ENCODE peak calls at places on chromosomes 12 and 14, in five cellular contexts. M is HCT116, Q is OCI-LY7, E is adrenal gland, L is cardiac muscle cell. B is an unnamed sample. For H3K4me1, the result is how much of the 10 kb centered on the place peaks cover.

GRCh38 chr14:40887912-40888311 is 718.8 kb upstream of the LRFN5 start:
- DNase-seq in Q (no peak), E (no peak), M (no peak), L (no peak), B (no peak)

GRCh38 chr12:116861331-116861730 is 19.9 kb downstream of the HRK start:
- DNase-seq in M (no peak), E (peak), Q (peak), L (no peak), B (peak)

GRCh38 chr12:131618303-131618658 is 92.6 kb upstream of the SFSWAP start:
- DNase-seq in Q (no peak), L (peak), E (no peak), M (no peak), B (no peak)

GRCh38 chr12:66695130-66695529 is 16.3 kb upstream of the GRIP1 start:
- DNase-seq in E (no peak), L (no peak), M (no peak), Q (no peak), B (no peak)

GRCh38 chr14:97977711-97978261 is 1180.6 kb downstream of the VRK1 start:
- DNase-seq in M (no peak), L (no peak), Q (no peak), E (peak), B (peak)

GRCh38 chr14:45094275-45094674 is 10.4 kb downstream of the PRPF39 start:
- DNase-seq in Q (no peak), L (no peak), M (no peak), E (no peak), B (no peak)

GRCh38 chr12:41011939-41012338 is 176.2 kb upstream of the PDZRN4 start:
- DNase-seq in Q (no peak), L (no peak), M (no peak), E (no peak), B (no peak)

GRCh38 chr14:93619176-93619793 is 169.0 kb downstream of the PRIMA1 start:
- DNase-seq in M (peak), E (peak), L (peak), Q (peak), B (peak)

GRCh38 chr14:34078117-34078743 is 127.4 kb upstream of the EGLN3 start:
- DNase-seq in M (no peak), L (no peak), E (no peak), Q (no peak), B (no peak)

GRCh38 chr12:95653761-95654546 is 102.7 kb upstream of the USP44 start:
- DNase-seq in Q (peak), L (peak), E (no peak), M (peak), B (no peak)

GRCh38 chr12:65266408-65266807 is 12.1 kb upstream of the MSRB3 start:
- DNase-seq in M (no peak), Q (no peak), L (no peak), E (no peak), B (no peak)

GRCh38 chr14:22487401-22487800 is 101.6 kb downstream of the DAD1 start:
- DNase-seq in Q (no peak), M (no peak), E (no peak), L (no peak), B (no peak)

GRCh38 chr14:26596722-26597030 is 1.2 kb downstream of the NOVA1 start:
- DNase-seq in E (no peak), L (peak), Q (no peak), M (no peak), B (peak)

GRCh38 chr12:19186722-19187661 is 57.5 kb downstream of the PLEKHA5 start:
- DNase-seq in L (peak), Q (peak), E (no peak), M (peak), B (no peak)

GRCh38 chr12:62933220-62933870 is 1.6 kb downstream of the PPM1H start:
- DNase-seq in Q (no peak), E (peak), L (peak), M (no peak), B (no peak)

GRCh38 chr12:27511723-27512045 is 12.3 kb upstream of the PPFIBP1 start:
- DNase-seq in M (no peak), Q (no peak), E (no peak), L (peak), B (no peak)

GRCh38 chr12:19105468-19105867 is 24.1 kb upstream of the PLEKHA5 start:
- DNase-seq in E (no peak), L (no peak), Q (no peak), M (no peak), B (no peak)

GRCh38 chr12:113793250-113793649 is 172.9 kb downstream of the RBM19 start:
- DNase-seq in E (no peak), M (no peak), L (peak), Q (no peak), B (no peak)

GRCh38 chr12:90026516-90026915 is 317.9 kb upstream of the ATP2B1 start:
- DNase-seq in Q (no peak), M (no peak), E (no peak), L (no peak), B (no peak)

GRCh38 chr14:100532916-100533630 is 54.1 kb downstream of the BEGAIN start:
- DNase-seq in E (peak), M (no peak), L (no peak), Q (peak), B (no peak)

GRCh38 chr14:23186913-23187654 is 3.6 kb upstream of the SLC7A8 start:
- DNase-seq in M (peak), Q (peak), E (peak), L (peak), B (peak)

GRCh38 chr12:52324068-52324444 is 2.9 kb upstream of the KRT83 start:
- DNase-seq in M (no peak), Q (no peak), L (no peak), E (no peak), B (no peak)

GRCh38 chr12:106759526-106760183 is 14.8 kb upstream of the RIC8B start:
- DNase-seq in Q (no peak), L (no peak), M (no peak), E (no peak), B (no peak)

GRCh38 chr12:125376422-125376821 is 311.2 kb downstream of the AACS start:
- DNase-seq in M (no peak), E (no peak), Q (no peak), L (no peak), B (no peak)

GRCh38 chr14:59055439-59056045 is 132.9 kb upstream of the DAAM1 start:
- DNase-seq in L (peak), E (peak), M (peak), Q (peak), B (peak)

GRCh38 chr14:98093111-98093510 is 1178.9 kb downstream of the BCL11B start:
- DNase-seq in L (no peak), E (no peak), Q (no peak), M (no peak), B (no peak)

GRCh38 chr12:48786591-48787544 is 2.0 kb downstream of the ADCY6 start:
- DNase-seq in E (no peak), Q (no peak), L (peak), M (no peak), B (peak)

GRCh38 chr14:88563845-88564244 is 1.0 kb downstream of the ZC3H14 start:
- DNase-seq in E (no peak), L (no peak), M (no peak), Q (no peak), B (no peak)

GRCh38 chr14:51087024-51087423 is 7.9 kb downstream of the TRIM9 start:
- DNase-seq in E (no peak), M (peak), L (no peak), Q (no peak), B (no peak)

GRCh38 chr12:69404851-69405365 is 45.4 kb downstream of the YEATS4 start:
- DNase-seq in L (no peak), Q (no peak), E (no peak), M (no peak), B (no peak)

GRCh38 chr14:51738754-51739153 is 87.0 kb downstream of the FRMD6 start:
- DNase-seq in Q (no peak), M (peak), E (no peak), L (no peak), B (peak)

GRCh38 chr12:27412047-27412446 is 34.5 kb upstream of the SMCO2 start:
- DNase-seq in E (no peak), Q (no peak), L (no peak), M (no peak), B (no peak)

GRCh38 chr14:75084513-75084912 is 15.1 kb downstream of the ZC2HC1C start:
- DNase-seq in Q (no peak), E (no peak), L (no peak), M (no peak), B (no peak)

GRCh38 chr12:77433799-77434198 is 368.4 kb upstream of the E2F7 start:
- DNase-seq in M (no peak), Q (no peak), L (no peak), E (no peak), B (no peak)

GRCh38 chr12:70609203-70609602 is 28.0 kb downstream of the PTPRB start:
- DNase-seq in M (no peak), E (no peak), Q (no peak), L (peak), B (no peak)

GRCh38 chr14:51488569-51489220 is 163.0 kb upstream of the FRMD6 start:
- DNase-seq in Q (no peak), L (no peak), E (no peak), M (no peak), B (no peak)

GRCh38 chr12:104886418-104887401 is 71.4 kb downstream of the SLC41A2 start:
- DNase-seq in E (no peak), L (no peak), M (peak), Q (no peak), B (no peak)

GRCh38 chr14:52080817-52081755 is 12.2 kb upstream of the NID2 start:
- DNase-seq in E (peak), L (peak), Q (no peak), M (peak), B (peak)

GRCh38 chr12:111361717-111362576 is 6.9 kb downstream of the PHETA1 start:
- DNase-seq in Q (no peak), L (no peak), M (no peak), E (peak), B (no peak)

GRCh38 chr14:101879212-101880015 is 85.0 kb upstream of the DYNC1H1 start:
- DNase-seq in E (no peak), L (no peak), M (no peak), Q (no peak), B (no peak)
- H3K27ac ChIP-seq in E (no peak), L (no peak), M (no peak), Q (no peak), B (no peak)

GRCh38 chr14:54772451-54772881 is 130.2 kb downstream of the GCH1 start:
- DNase-seq in L (no peak), Q (no peak), E (no peak), M (no peak), B (no peak)
- H3K4me1 ChIP-seq in L (half or more), Q (under half), E (under half), M (under half), B (under half)

GRCh38 chr12:93443576-93443975 is 1.8 kb upstream of the UBE2N start:
- DNase-seq in M (no peak), E (no peak), L (no peak), Q (no peak), B (no peak)

GRCh38 chr12:93449277-93449676 is 7.5 kb upstream of the UBE2N start:
- DNase-seq in M (no peak), L (no peak), E (no peak), Q (peak), B (no peak)

GRCh38 chr12:93451423-93452158 is 9.8 kb upstream of the UBE2N start:
- DNase-seq in L (no peak), M (no peak), Q (no peak), E (no peak), B (no peak)

GRCh38 chr12:93448796-93449195 is 7.0 kb upstream of the UBE2N start:
- DNase-seq in Q (no peak), L (no peak), M (no peak), E (no peak), B (no peak)

GRCh38 chr12:93447555-93448265 is 6.0 kb upstream of the UBE2N start:
- DNase-seq in E (no peak), Q (no peak), M (no peak), L (no peak), B (no peak)
- H3K4me3 ChIP-seq in E (no peak), Q (no peak), M (no peak), L (no peak), B (no peak)

GRCh38 chr12:9066755-9067433 is 48.8 kb downstream of the A2M start:
- DNase-seq in E (no peak), Q (no peak), M (no peak), L (no peak), B (no peak)

GRCh38 chr12:9066183-9066623 is 49.5 kb downstream of the A2M start:
- DNase-seq in M (no peak), Q (no peak), L (no peak), E (no peak), B (no peak)

GRCh38 chr12:9064201-9064814 is 51.4 kb downstream of the A2M start:
- DNase-seq in M (peak), L (peak), E (peak), Q (no peak), B (no peak)

GRCh38 chr12:9064815-9065606 is 50.7 kb downstream of the A2M start:
- DNase-seq in M (peak), L (peak), E (peak), Q (no peak), B (no peak)

GRCh38 chr12:9065607-9065856 is 50.2 kb downstream of the A2M start:
- DNase-seq in E (no peak), Q (no peak), L (no peak), M (no peak), B (no peak)
- H3K27ac ChIP-seq in E (no peak), Q (no peak), L (no peak), M (peak), B (no peak)

DNA sequence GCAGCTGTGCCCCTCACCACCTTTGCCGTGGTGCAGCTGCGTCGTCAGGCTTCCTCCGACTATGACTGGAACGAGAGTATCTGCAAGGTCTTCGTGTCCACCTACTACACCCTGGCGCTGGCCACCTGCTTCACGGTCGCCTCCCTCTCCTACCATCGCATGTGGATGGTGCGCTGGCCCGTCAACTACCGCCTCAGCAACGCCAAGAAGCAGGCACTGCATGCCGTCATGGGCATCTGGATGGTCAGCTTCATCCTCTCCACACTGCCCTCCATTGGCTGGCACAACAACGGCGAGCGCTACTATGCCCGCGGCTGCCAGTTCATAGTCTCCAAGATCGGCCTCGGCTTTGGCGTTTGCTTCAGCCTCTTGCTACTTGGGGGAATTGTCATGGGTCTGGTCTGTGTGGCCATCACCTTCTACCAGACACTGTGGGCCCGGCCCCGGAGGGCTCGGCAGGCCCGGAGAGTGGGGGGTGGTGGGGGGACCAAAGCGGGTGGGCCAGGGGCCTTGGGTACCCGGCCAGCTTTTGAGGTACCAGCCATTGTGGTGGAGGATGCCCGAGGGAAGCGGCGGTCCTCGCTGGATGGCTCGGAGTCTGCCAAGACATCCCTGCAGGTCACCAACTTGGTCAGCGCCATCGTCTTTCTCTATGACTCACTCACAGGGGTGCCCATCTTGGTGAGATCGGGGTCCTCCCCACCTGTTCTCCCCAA is 2.6 kb downstream of the GPR162 start:
- DNase-seq in M (no peak), E (no peak), L (no peak), Q (no peak), B (no peak)
- H3K4me1 ChIP-seq in M (under half), E (under half), L (under half), Q (under half), B (under half)

GRCh38 chr12:92602930-92603623 is 99.7 kb upstream of the PLEKHG7 start:
- DNase-seq in L (no peak), Q (no peak), E (no peak), M (no peak), B (no peak)
- H3K4me3 ChIP-seq in L (no peak), Q (no peak), E (no peak), M (no peak), B (no peak)

GRCh38 chr12:71892059-71892458 is 46.6 kb upstream of the TPH2 start:
- DNase-seq in Q (no peak), M (no peak), L (no peak), E (no peak), B (no peak)
- H3K27ac ChIP-seq in Q (no peak), M (no peak), L (no peak), E (no peak), B (no peak)

GRCh38 chr14:105476937-105477658 is 2.5 kb downstream of the CRIP2 start:
- DNase-seq in M (no peak), E (no peak), Q (no peak), L (no peak), B (no peak)

GRCh38 chr14:105477659-105478623 is 3.3 kb downstream of the CRIP2 start:
- DNase-seq in E (no peak), Q (no peak), M (no peak), L (no peak), B (no peak)

GRCh38 chr14:105479438-105480164 is 5.0 kb downstream of the CRIP2 start:
- DNase-seq in L (no peak), Q (no peak), M (no peak), E (no peak), B (no peak)

GRCh38 chr14:105480165-105480564 is 5.5 kb downstream of the CRIP2 start:
- DNase-seq in L (no peak), E (no peak), Q (no peak), M (no peak), B (no peak)

DNA sequence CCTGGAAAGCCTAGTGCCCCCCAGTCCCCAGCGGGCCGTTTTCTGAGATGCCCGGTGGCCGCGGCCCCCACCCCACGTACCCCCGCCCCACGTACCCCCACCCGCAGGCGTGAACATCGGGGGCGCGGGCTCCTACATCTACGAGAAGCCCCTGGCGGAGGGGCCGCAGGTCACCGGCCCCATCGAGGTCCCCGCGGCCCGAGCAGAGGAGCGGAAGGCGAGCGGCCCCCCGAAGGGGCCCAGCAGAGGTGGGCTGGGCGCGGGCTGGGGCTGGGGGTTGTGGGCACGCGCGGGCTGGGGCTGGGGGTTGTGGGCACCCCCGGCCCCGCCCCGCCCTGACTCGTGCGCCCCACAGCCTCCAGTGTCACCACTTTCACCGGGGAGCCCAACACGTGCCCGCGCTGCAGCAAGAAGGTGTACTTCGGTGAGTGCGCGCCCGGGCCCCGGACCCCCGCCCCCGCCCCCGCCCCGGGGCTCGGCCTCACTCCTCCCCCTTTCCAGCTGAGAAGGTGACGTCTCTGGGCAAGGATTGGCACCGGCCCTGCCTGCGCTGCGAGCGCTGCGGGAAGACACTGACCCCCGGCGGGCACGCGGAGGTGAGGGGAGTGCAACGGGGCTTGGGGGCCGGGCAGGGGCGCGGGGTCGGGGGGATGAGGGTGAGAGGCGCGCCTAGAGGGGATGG is 4.1 kb downstream of the CRIP2 start:
- DNase-seq in M (no peak), E (no peak), L (no peak), Q (no peak), B (no peak)
- H3K4me1 ChIP-seq in M (half or more), E (under half), L (half or more), Q (under half), B (under half)

GRCh38 chr12:57455374-57456144 is 452 bp downstream of the INHBE start:
- DNase-seq in E (no peak), M (no peak), Q (no peak), L (no peak), B (peak)
- H3K4me3 ChIP-seq in E (no peak), M (no peak), Q (peak), L (no peak), B (peak)

B was measured in SJCRH30.